ENCODE peak calls at places on chromosomes 5 and 9, in ten cellular contexts. B, P, F, W, G, R, I, A, D and Z are unnamed samples.

GRCh38 chr5:57066921-57067914 is 106.6 kb upstream of the GPBP1 start:
- DNase-seq in R (peak), W (no peak), G (no peak), P (no peak), A (no peak), D (no peak), I (no peak), B (no peak), F (no peak), Z (peak)

GRCh38 chr5:154519375-154519774 is 41.3 kb upstream of the HAND1 start:
- DNase-seq in A (no peak), R (peak), G (no peak), I (no peak), D (no peak), B (no peak), W (no peak), F (no peak), P (no peak), Z (no peak)

GRCh38 chr9:70340572-70340971 is 73.9 kb downstream of the KLF9 start:
- DNase-seq in A (no peak), W (no peak), I (no peak), B (no peak), F (no peak), D (peak), P (peak), R (peak), G (peak), Z (no peak)

GRCh38 chr9:19124430-19124793 is 2.9 kb downstream of the PLIN2 start:
- DNase-seq in W (no peak), G (no peak), I (no peak), F (no peak), B (no peak), A (no peak), P (no peak), D (no peak), R (no peak), Z (no peak)

GRCh38 chr9:133877327-133877726 is 114.8 kb downstream of the VAV2 start:
- DNase-seq in F (no peak), R (no peak), W (no peak), B (no peak), A (no peak), G (no peak), I (no peak), P (no peak), D (no peak), Z (no peak)

GRCh38 chr9:27192291-27192960 is 83.4 kb downstream of the TEK start:
- DNase-seq in R (no peak), B (no peak), F (no peak), I (no peak), D (no peak), P (no peak), A (no peak), W (no peak), G (no peak), Z (no peak)

GRCh38 chr9:110880123-110880522 is 158.1 kb downstream of the LPAR1 start:
- DNase-seq in P (no peak), R (peak), I (no peak), G (peak), D (no peak), A (no peak), F (no peak), B (peak), W (no peak), Z (no peak)

GRCh38 chr5:159913048-159913447 is 3.2 kb upstream of the ADRA1B start:
- DNase-seq in F (no peak), G (peak), R (peak), I (no peak), A (no peak), D (peak), B (peak), P (no peak), W (no peak), Z (no peak)

GRCh38 chr9:88536951-88537742 is 2.2 kb downstream of the NXNL2 start:
- DNase-seq in R (no peak), I (no peak), G (no peak), D (no peak), A (no peak), P (no peak), F (no peak), W (no peak), B (no peak), Z (no peak)

GRCh38 chr9:91943447-91943846 is 6.6 kb downstream of the ROR2 start:
- DNase-seq in R (no peak), D (no peak), A (no peak), P (no peak), W (no peak), F (no peak), B (no peak), I (no peak), G (no peak), Z (no peak)

GRCh38 chr5:139842321-139842720 is 46.7 kb downstream of the PSD2 start:
- DNase-seq in W (no peak), R (no peak), A (no peak), F (no peak), D (no peak), B (no peak), I (no peak), G (no peak), P (no peak), Z (no peak)

GRCh38 chr9:8859416-8859815 is 1059.8 kb upstream of the DMAC1 start:
- DNase-seq in F (no peak), P (no peak), B (no peak), W (no peak), D (no peak), A (no peak), G (no peak), I (no peak), R (no peak), Z (no peak)

GRCh38 chr9:126569036-126569435 is 44.7 kb upstream of the LMX1B start:
- DNase-seq in A (no peak), I (no peak), D (no peak), G (no peak), F (no peak), P (no peak), B (no peak), W (no peak), R (peak), Z (no peak)

GRCh38 chr5:126366199-126366560 is 57.0 kb upstream of the GRAMD2B start:
- DNase-seq in F (no peak), G (no peak), B (no peak), P (no peak), R (no peak), A (no peak), W (no peak), D (no peak), I (no peak), Z (no peak)

GRCh38 chr5:129951039-129951438 is 46.8 kb downstream of the CHSY3 start:
- DNase-seq in W (no peak), D (no peak), G (no peak), F (no peak), P (no peak), R (no peak), B (no peak), I (no peak), A (no peak), Z (no peak)

GRCh38 chr9:92098638-92099037 is 16.6 kb downstream of the SPTLC1 start:
- DNase-seq in F (no peak), P (no peak), D (no peak), A (no peak), G (no peak), B (no peak), I (no peak), R (no peak), W (no peak), Z (no peak)

GRCh38 chr9:79492092-79492995 is 79.4 kb upstream of the TLE4 start:
- DNase-seq in A (no peak), R (peak), B (no peak), I (no peak), P (no peak), D (no peak), F (no peak), W (no peak), G (no peak), Z (no peak)

GRCh38 chr9:33813712-33814641 is 3.0 kb upstream of the UBE2R2 start:
- DNase-seq in I (peak), W (peak), R (peak), D (peak), F (no peak), G (peak), A (no peak), P (peak), B (peak), Z (peak)